ENCODE peak calls at places on chromosomes 3 and 15, in four cellular contexts. R, B, Q and L are unnamed samples.

GRCh38 chr3:67415504-67415903 is 238.9 kb downstream of the SUCLG2 start:
- DNase-seq in R (no peak), B (no peak), Q (no peak), L (no peak)

GRCh38 chr15:35078221-35078915 is 6.7 kb downstream of the NANOGP8 start:
- DNase-seq in R (no peak), B (peak), Q (no peak), L (no peak)

GRCh38 chr3:129749692-129750091 is 143.2 kb upstream of the PLXND1 start:
- DNase-seq in R (no peak), B (no peak), Q (no peak), L (no peak)

GRCh38 chr3:69433016-69433937 is 47.4 kb upstream of the FRMD4B start:
- DNase-seq in R (no peak), B (peak), Q (no peak), L (no peak)

GRCh38 chr3:8446845-8447244 is 54.8 kb upstream of the LMCD1 start:
- DNase-seq in R (no peak), B (no peak), Q (no peak), L (no peak)

GRCh38 chr3:110456438-110457138 is 615.0 kb upstream of the NECTIN3 start:
- DNase-seq in R (no peak), B (no peak), Q (no peak), L (no peak)

GRCh38 chr3:53821631-53822068 is 24.6 kb downstream of the CHDH start:
- DNase-seq in R (no peak), B (no peak), Q (peak), L (peak)

GRCh38 chr3:147816770-147817169 is 407.6 kb downstream of the ZIC1 start:
- DNase-seq in R (peak), B (no peak), Q (no peak), L (peak)

GRCh38 chr3:190345027-190345821 is 23.0 kb upstream of the CLDN1 start:
- DNase-seq in R (peak), B (peak), Q (no peak), L (no peak)

GRCh38 chr3:180358179-180358578 is 243.8 kb upstream of the TTC14 start:
- DNase-seq in R (no peak), B (no peak), Q (no peak), L (no peak)

GRCh38 chr15:78879517-78880241 is 7.0 kb downstream of the MORF4L1 start:
- DNase-seq in R (no peak), B (no peak), Q (no peak), L (no peak)

GRCh38 chr3:114496021-114496434 is 202.2 kb downstream of the TIGIT start:
- DNase-seq in R (peak), B (no peak), Q (no peak), L (peak)

DNA sequence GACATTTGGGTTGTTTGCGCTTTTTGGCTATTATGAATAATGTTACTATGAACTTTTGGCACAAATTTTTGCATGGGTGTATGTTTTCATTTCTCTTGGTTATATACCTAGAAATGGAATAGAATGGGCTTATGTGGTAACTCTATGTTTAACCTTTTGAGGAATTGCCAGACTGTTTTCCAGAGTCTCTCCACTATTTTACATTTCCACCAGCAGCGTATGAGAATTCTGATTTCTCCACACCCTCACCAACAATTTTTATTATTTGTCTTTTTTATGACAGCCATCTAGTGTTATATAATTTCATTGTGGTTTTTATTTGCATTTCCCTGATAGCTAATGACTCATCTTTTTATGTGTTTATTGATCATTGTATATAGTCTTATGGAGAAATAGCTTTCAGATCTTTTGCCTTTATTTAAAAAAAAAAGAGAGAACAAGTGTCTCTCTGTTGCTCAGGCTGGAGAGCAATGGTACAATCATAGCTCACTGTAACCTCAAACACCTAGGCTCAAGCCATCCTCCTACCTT is 247.2 kb downstream of the OPA1 start:
- DNase-seq in R (no peak), B (no peak), Q (no peak), L (no peak)
- TF ChIP-seq CTCF in R (no peak), B (no peak), Q (no peak), L (no peak)

GRCh38 chr15:100769975-100770340 is 109.7 kb upstream of the ALDH1A3 start:
- DNase-seq in R (no peak), B (no peak), Q (no peak), L (no peak)
- H3K27ac ChIP-seq in R (no peak), B (no peak), Q (no peak), L (no peak)

GRCh38 chr3:157906627-157907026 is 199.6 kb downstream of the SHOX2 start:
- DNase-seq in R (no peak), B (no peak), Q (no peak), L (no peak)
- TF ChIP-seq CTCF in R (no peak), B (peak), Q (peak), L (no peak)

DNA sequence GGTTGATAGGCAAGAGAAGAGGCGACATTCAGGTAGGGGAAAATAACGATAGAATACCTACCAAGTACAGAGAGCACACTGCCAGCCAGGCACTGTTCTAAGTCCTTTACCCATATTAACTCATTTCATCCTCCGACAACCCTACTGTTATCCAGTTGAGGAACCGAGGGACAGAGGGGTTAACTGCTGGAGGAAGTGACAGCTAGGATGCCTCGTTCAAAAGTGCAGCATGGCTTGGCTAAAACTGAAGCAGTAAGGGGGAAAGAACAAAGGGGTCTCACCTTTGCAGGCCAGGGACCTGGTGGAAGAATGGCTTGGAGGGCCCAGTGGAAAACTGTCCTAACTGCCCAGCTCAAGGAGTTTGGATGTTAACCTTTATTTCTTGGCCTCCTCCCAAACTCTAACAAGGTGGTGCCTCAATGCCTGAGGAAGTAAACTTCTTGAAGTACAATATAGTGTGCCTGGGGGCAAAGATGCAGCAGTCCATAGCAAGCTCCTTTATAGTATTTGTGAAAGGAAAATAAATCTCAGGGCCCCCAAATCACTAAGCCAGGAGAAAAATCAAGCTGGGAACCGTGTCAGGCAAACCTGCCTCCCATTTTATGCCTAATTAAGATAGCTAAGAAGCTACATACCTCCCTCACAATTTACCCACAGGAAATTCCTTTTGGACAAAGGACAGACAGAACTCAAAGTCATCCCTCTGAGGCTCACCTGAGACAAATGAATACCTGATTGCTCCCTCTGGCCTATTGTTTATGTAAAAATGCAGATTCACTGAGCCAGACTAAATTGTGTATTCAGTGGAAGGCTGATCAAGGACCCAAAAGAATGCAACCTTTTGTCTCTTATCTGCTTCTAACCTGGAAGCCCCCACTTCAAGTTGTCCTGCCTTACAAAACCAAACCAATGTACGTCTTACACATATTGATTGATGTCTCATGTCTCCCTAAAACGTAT is 1.6 kb upstream of the ITGB5 start:
- DNase-seq in R (no peak), B (no peak), Q (no peak), L (no peak)
- H3K27ac ChIP-seq in R (no peak), B (no peak), Q (no peak), L (no peak)